ENCODE peak calls at places on chromosomes 4 and X, in eight cellular contexts. T is kidney, M is CD14-positive monocyte, A is B cell, O is fibroblast of mammary gland, W is MM.1S, J is bronchial epithelial cell, V is dorsolateral prefrontal cortex. B is an unnamed sample.

GRCh38 chr4:74659576-74660411 is 134.5 kb downstream of the BTC start:
- DNase-seq in T (no peak), M (peak), A (no peak), O (peak), W (no peak), J (peak), V (no peak), B (no peak)

GRCh38 chr4:136136566-136136965 is 1395.7 kb downstream of the PCDH18 start:
- DNase-seq in T (no peak), M (no peak), A (no peak), O (no peak), W (no peak), J (no peak), V (no peak), B (no peak)

GRCh38 chr4:97317691-97318090 is 825.6 kb downstream of the STPG2 start:
- DNase-seq in T (no peak), M (no peak), A (no peak), O (no peak), W (no peak), J (no peak), V (no peak), B (no peak)

GRCh38 chr4:85555210-85555609 is 80.3 kb downstream of the ARHGAP24 start:
- DNase-seq in T (no peak), M (no peak), A (peak), O (peak), W (no peak), J (peak), V (no peak), B (peak)

GRCh38 chr4:181958435-181958834 is 284.8 kb upstream of the TENM3 start:
- DNase-seq in T (no peak), M (no peak), A (no peak), O (no peak), W (no peak), J (no peak), V (no peak), B (no peak)

GRCh38 chr4:55819634-55820033 is at the start of gene EXOC1L:
- DNase-seq in T (peak), M (no peak), A (no peak), O (peak), W (no peak), J (no peak), V (no peak), B (no peak)

GRCh38 chrX:68343551-68343950 is 89.7 kb downstream of the OPHN1 start:
- DNase-seq in T (no peak), M (no peak), A (no peak), O (no peak), W (no peak), J (peak), V (no peak), B (no peak)

GRCh38 chrX:152600853-152601635 is 36.7 kb upstream of the GABRQ start:
- DNase-seq in T (no peak), M (no peak), A (no peak), O (no peak), W (no peak), J (no peak), V (peak), B (no peak)

GRCh38 chr4:184848510-184848909 is 22.7 kb upstream of the ACSL1 start:
- DNase-seq in T (no peak), M (peak), A (no peak), O (no peak), W (no peak), J (no peak), V (no peak), B (no peak)

GRCh38 chr4:107219681-107220080 is 183.6 kb upstream of the DKK2 start:
- DNase-seq in T (no peak), M (no peak), A (no peak), O (no peak), W (no peak), J (peak), V (no peak), B (no peak)

GRCh38 chr4:163915896-163916295 is 421.4 kb downstream of the TMA16 start:
- DNase-seq in T (no peak), M (no peak), A (no peak), O (no peak), W (no peak), J (no peak), V (no peak), B (no peak)

GRCh38 chr4:72567821-72568620 is 1.0 kb downstream of the ADAMTS3 start:
- DNase-seq in T (peak), M (peak), A (no peak), O (peak), W (peak), J (peak), V (peak), B (no peak)

GRCh38 chr4:132332932-132333722 is 816.0 kb upstream of the PCDH10 start:
- DNase-seq in T (no peak), M (no peak), A (no peak), O (peak), W (peak), J (peak), V (no peak), B (no peak)

GRCh38 chr4:148445071-148445902 is 3.1 kb upstream of the NR3C2 start:
- DNase-seq in T (peak), M (no peak), A (peak), O (no peak), W (peak), J (no peak), V (peak), B (no peak)

GRCh38 chr4:102530986-102531385 is 29.8 kb downstream of the NFKB1 start:
- DNase-seq in T (no peak), M (no peak), A (no peak), O (no peak), W (no peak), J (no peak), V (no peak), B (no peak)

GRCh38 chr4:156192033-156192432 is 238.4 kb upstream of the CTSO start:
- DNase-seq in T (no peak), M (no peak), A (no peak), O (no peak), W (no peak), J (no peak), V (no peak), B (no peak)

GRCh38 chrX:94721386-94721785 is 1047.4 kb downstream of the FAM133A start:
- DNase-seq in T (no peak), M (no peak), A (no peak), O (no peak), W (no peak), J (no peak), V (no peak), B (no peak)

GRCh38 chrX:81121513-81122363 is 80.0 kb downstream of the HMGN5 start:
- DNase-seq in T (peak), M (peak), A (peak), O (peak), W (peak), J (peak), V (peak), B (peak)

GRCh38 chrX:134452591-134452990 is 7.4 kb upstream of the HPRT1 start:
- DNase-seq in T (no peak), M (no peak), A (no peak), O (no peak), W (no peak), J (peak), V (no peak), B (no peak)

GRCh38 chr4:134313591-134313990 is 112.0 kb upstream of the PABPC4L start:
- DNase-seq in T (no peak), M (no peak), A (no peak), O (no peak), W (no peak), J (no peak), V (no peak), B (no peak)

GRCh38 chrX:4710618-4711433 is 997.4 kb upstream of the PRKX start:
- DNase-seq in T (no peak), M (no peak), A (no peak), O (no peak), W (no peak), J (peak), V (no peak), B (no peak)

GRCh38 chr4:109334596-109335105 is 32.2 kb upstream of the COL25A1 start:
- DNase-seq in T (no peak), M (no peak), A (no peak), O (no peak), W (no peak), J (no peak), V (no peak), B (no peak)

GRCh38 chr4:123488916-123489315 is 92.3 kb downstream of the SPRY1 start:
- DNase-seq in T (no peak), M (peak), A (no peak), O (peak), W (no peak), J (peak), V (no peak), B (no peak)

GRCh38 chrX:39453847-39454645 is 643.7 kb downstream of the BCOR start:
- DNase-seq in T (no peak), M (no peak), A (no peak), O (no peak), W (no peak), J (no peak), V (no peak), B (no peak)

GRCh38 chrX:150775569-150776350 is 82.6 kb downstream of the MTMR1 start:
- DNase-seq in T (no peak), M (no peak), A (no peak), O (no peak), W (no peak), J (no peak), V (no peak), B (no peak)

DNA sequence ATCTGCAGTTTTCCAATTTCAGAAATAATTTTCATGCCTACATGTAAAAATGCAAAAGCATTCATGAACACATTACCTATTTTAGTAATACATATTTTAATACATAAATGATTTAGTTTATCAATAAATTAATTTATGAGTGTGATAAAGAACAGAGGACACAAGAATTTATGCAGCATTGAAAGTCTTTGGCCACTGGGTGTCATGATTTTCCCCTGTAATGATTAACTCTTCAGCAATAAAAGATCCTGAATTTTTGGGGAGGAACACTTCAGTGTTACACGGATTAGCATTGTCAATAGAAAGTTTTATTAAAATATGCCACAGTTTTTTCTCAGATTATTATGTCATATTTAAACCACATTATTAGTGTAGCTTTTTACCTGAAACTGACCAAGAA is 8.6 kb upstream of the VCX2 start:
- DNase-seq in T (no peak), M (no peak), A (no peak), O (peak), W (no peak), J (no peak), V (no peak), B (no peak)
- TF ChIP-seq CTCF in T (no peak), M (no peak), A (no peak), O (no peak), W (no peak), J (no peak), V (peak), B (no peak)

GRCh38 chrX:21975242-21975641 is 34.7 kb downstream of the SMS start:
- DNase-seq in T (no peak), M (no peak), A (no peak), O (no peak), W (no peak), J (no peak), V (no peak), B (no peak)

GRCh38 chrX:21973321-21974010 is 33.0 kb downstream of the SMS start:
- DNase-seq in T (no peak), M (no peak), A (no peak), O (no peak), W (no peak), J (no peak), V (no peak), B (no peak)

GRCh38 chrX:21974011-21974385 is 33.5 kb downstream of the SMS start:
- DNase-seq in T (no peak), M (no peak), A (no peak), O (no peak), W (no peak), J (peak), V (no peak), B (no peak)

GRCh38 chrX:21972046-21972445 is 31.5 kb downstream of the SMS start:
- DNase-seq in T (no peak), M (no peak), A (no peak), O (no peak), W (no peak), J (no peak), V (no peak), B (no peak)

DNA sequence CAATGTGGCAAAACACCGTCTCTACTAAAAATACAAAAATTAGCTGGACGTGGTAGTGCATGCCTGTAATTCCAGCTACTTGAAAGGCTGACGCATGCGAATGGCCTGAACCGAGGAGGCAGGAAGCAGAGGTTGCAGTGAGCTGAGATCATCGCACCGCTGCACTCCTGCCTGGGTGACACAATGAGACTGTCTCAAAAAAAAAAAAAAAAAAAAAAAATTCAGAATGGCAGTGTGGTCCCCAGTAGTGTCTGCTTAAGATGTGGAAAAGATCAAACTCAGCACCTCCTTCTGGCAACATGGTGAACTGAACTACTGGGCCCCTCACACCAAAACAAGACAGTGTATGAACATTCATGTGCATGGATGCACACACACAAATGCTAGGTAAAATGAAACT is 32.2 kb downstream of the SMS start:
- DNase-seq in T (no peak), M (no peak), A (no peak), O (peak), W (no peak), J (peak), V (no peak), B (no peak)
- TF ChIP-seq CTCF in T (no peak), M (no peak), A (no peak), O (peak), W (no peak), J (no peak), V (no peak), B (peak)

GRCh38 chrX:138519296-138519695 is 192.2 kb downstream of the FGF13 start:
- DNase-seq in T (no peak), M (no peak), A (no peak), O (no peak), W (no peak), J (peak), V (no peak), B (no peak)
- TF ChIP-seq CTCF in T (no peak), M (no peak), A (no peak), O (no peak), W (no peak), J (no peak), V (no peak), B (no peak)

GRCh38 chr4:153126137-153126536 is 78.1 kb upstream of the TRIM2 start:
- DNase-seq in T (no peak), M (no peak), A (no peak), O (no peak), W (no peak), J (no peak), V (no peak), B (no peak)

GRCh38 chr4:153127773-153128494 is 76.3 kb upstream of the TRIM2 start:
- DNase-seq in T (peak), M (peak), A (peak), O (peak), W (peak), J (peak), V (peak), B (no peak)

GRCh38 chr4:153137168-153137567 is 67.1 kb upstream of the TRIM2 start:
- DNase-seq in T (no peak), M (no peak), A (no peak), O (peak), W (no peak), J (peak), V (no peak), B (no peak)

DNA sequence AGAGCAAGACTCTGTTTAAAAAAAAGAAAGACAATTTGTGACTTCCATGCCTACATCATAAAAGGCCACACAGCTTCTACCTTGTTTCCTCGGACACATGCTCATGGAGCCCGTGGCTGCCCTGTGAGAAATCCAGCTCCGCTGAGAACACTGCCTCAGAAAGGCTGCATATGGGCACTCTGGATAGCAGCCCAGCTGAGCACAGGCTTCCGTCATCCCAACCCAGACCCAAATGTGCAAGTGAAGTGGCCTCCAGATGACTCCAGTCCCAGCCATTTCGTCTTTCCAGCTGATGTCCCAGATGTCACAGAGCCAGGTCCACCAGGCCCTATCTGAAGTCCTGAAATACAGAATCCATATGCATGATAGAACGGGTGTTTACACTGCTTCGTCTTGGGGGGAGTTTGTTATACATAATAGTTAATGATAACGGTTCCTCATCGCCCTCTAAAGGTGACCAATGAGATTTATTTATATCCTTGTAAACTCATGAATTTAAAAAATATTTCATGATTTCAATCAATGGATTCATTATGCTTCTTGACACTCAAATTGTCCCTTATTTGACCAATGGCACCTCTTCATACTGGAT is 72.7 kb upstream of the TRIM2 start:
- DNase-seq in T (no peak), M (no peak), A (no peak), O (no peak), W (no peak), J (no peak), V (peak), B (no peak)
- TF ChIP-seq CTCF in T (no peak), M (peak), A (peak), O (no peak), W (peak), J (peak), V (peak), B (no peak)

B was measured in GM12864.